ENCODE peak calls at places on chromosomes 1 and 21, in ten cellular contexts. One of them, this sample, is unnamed.

GRCh38 chr1:172657586-172657985 is 1.3 kb upstream of the FASLG start:
- DNase-seq in tibial nerve: no peak
- DNase-seq in transverse colon: no peak
- DNase-seq in stomach: no peak
- DNase-seq in A549: no peak
- DNase-seq in H1: no peak
- DNase-seq in K562: no peak
- DNase-seq in ovary: no peak
- DNase-seq in sigmoid colon: no peak
- DNase-seq in esophagus muscularis mucosa: no peak
- DNase-seq in this sample: no peak

GRCh38 chr1:234845097-234845660 is 235.2 kb upstream of the IRF2BP2 start:
- DNase-seq in K562: no peak
- DNase-seq in A549: no peak
- DNase-seq in H1: no peak
- DNase-seq in transverse colon: no peak
- DNase-seq in stomach: no peak
- DNase-seq in esophagus muscularis mucosa: no peak
- DNase-seq in sigmoid colon: no peak
- DNase-seq in ovary: no peak
- DNase-seq in tibial nerve: no peak
- DNase-seq in this sample: no peak

GRCh38 chr1:84698718-84699117 is 8.5 kb upstream of the SSX2IP start:
- DNase-seq in H1: no peak
- DNase-seq in transverse colon: no peak
- DNase-seq in tibial nerve: no peak
- DNase-seq in stomach: no peak
- DNase-seq in ovary: no peak
- DNase-seq in A549: peak
- DNase-seq in sigmoid colon: no peak
- DNase-seq in esophagus muscularis mucosa: no peak
- DNase-seq in K562: peak
- DNase-seq in this sample: no peak

GRCh38 chr1:24566266-24566867 is 10.5 kb downstream of the NCMAP start:
- DNase-seq in transverse colon: no peak
- DNase-seq in ovary: no peak
- DNase-seq in sigmoid colon: no peak
- DNase-seq in tibial nerve: no peak
- DNase-seq in stomach: no peak
- DNase-seq in H1: no peak
- DNase-seq in esophagus muscularis mucosa: no peak
- DNase-seq in K562: no peak
- DNase-seq in A549: no peak
- DNase-seq in this sample: no peak

GRCh38 chr1:106699436-106699835 is 357.0 kb upstream of the PRMT6 start:
- DNase-seq in tibial nerve: no peak
- DNase-seq in A549: no peak
- DNase-seq in K562: no peak
- DNase-seq in sigmoid colon: no peak
- DNase-seq in H1: no peak
- DNase-seq in esophagus muscularis mucosa: no peak
- DNase-seq in transverse colon: no peak
- DNase-seq in stomach: no peak
- DNase-seq in ovary: no peak
- DNase-seq in this sample: no peak

GRCh38 chr1:147168626-147169058 is 3.6 kb downstream of the PRKAB2 start:
- DNase-seq in H1: no peak
- DNase-seq in K562: no peak
- DNase-seq in A549: no peak
- DNase-seq in sigmoid colon: no peak
- DNase-seq in transverse colon: peak
- DNase-seq in stomach: peak
- DNase-seq in tibial nerve: peak
- DNase-seq in esophagus muscularis mucosa: no peak
- DNase-seq in ovary: no peak
- DNase-seq in this sample: no peak

GRCh38 chr1:185477638-185478216 is 160.7 kb upstream of the IVNS1ABP start:
- DNase-seq in esophagus muscularis mucosa: no peak
- DNase-seq in stomach: peak
- DNase-seq in K562: no peak
- DNase-seq in ovary: no peak
- DNase-seq in tibial nerve: peak
- DNase-seq in sigmoid colon: no peak
- DNase-seq in A549: no peak
- DNase-seq in transverse colon: peak
- DNase-seq in H1: no peak
- DNase-seq in this sample: no peak

GRCh38 chr1:5514519-5515183 is 477.6 kb downstream of the NPHP4 start:
- DNase-seq in tibial nerve: peak
- DNase-seq in stomach: peak
- DNase-seq in ovary: peak
- DNase-seq in esophagus muscularis mucosa: no peak
- DNase-seq in K562: peak
- DNase-seq in sigmoid colon: no peak
- DNase-seq in A549: peak
- DNase-seq in transverse colon: peak
- DNase-seq in H1: peak
- DNase-seq in this sample: no peak

GRCh38 chr1:26965213-26965612 is 4.9 kb upstream of the KDF1 start:
- DNase-seq in K562: no peak
- DNase-seq in transverse colon: no peak
- DNase-seq in stomach: no peak
- DNase-seq in esophagus muscularis mucosa: no peak
- DNase-seq in sigmoid colon: no peak
- DNase-seq in A549: no peak
- DNase-seq in tibial nerve: no peak
- DNase-seq in H1: no peak
- DNase-seq in ovary: no peak
- DNase-seq in this sample: no peak

GRCh38 chr1:42142894-42143675 is 10.1 kb upstream of the GUCA2B start:
- DNase-seq in stomach: no peak
- DNase-seq in ovary: no peak
- DNase-seq in K562: no peak
- DNase-seq in sigmoid colon: no peak
- DNase-seq in transverse colon: no peak
- DNase-seq in A549: no peak
- DNase-seq in tibial nerve: no peak
- DNase-seq in esophagus muscularis mucosa: no peak
- DNase-seq in H1: peak
- DNase-seq in this sample: no peak

GRCh38 chr1:180252638-180253536 is 22.8 kb downstream of the LHX4 start:
- DNase-seq in transverse colon: peak
- DNase-seq in A549: peak
- DNase-seq in sigmoid colon: peak
- DNase-seq in esophagus muscularis mucosa: no peak
- DNase-seq in H1: peak
- DNase-seq in K562: peak
- DNase-seq in tibial nerve: peak
- DNase-seq in ovary: no peak
- DNase-seq in stomach: peak
- DNase-seq in this sample: no peak

GRCh38 chr1:180250499-180250770 is 20.4 kb downstream of the LHX4 start:
- DNase-seq in H1: no peak
- DNase-seq in esophagus muscularis mucosa: no peak
- DNase-seq in ovary: no peak
- DNase-seq in A549: no peak
- DNase-seq in K562: no peak
- DNase-seq in sigmoid colon: no peak
- DNase-seq in transverse colon: no peak
- DNase-seq in tibial nerve: no peak
- DNase-seq in stomach: no peak
- DNase-seq in this sample: no peak

GRCh38 chr1:180250883-180251509 is 20.9 kb downstream of the LHX4 start:
- DNase-seq in stomach: no peak
- DNase-seq in ovary: no peak
- DNase-seq in sigmoid colon: peak
- DNase-seq in transverse colon: no peak
- DNase-seq in esophagus muscularis mucosa: no peak
- DNase-seq in tibial nerve: no peak
- DNase-seq in A549: no peak
- DNase-seq in H1: no peak
- DNase-seq in K562: no peak
- DNase-seq in this sample: no peak

GRCh38 chr1:180249725-180250498 is 19.8 kb downstream of the LHX4 start:
- DNase-seq in transverse colon: no peak
- DNase-seq in sigmoid colon: peak
- DNase-seq in ovary: no peak
- DNase-seq in H1: no peak
- DNase-seq in A549: no peak
- DNase-seq in tibial nerve: no peak
- DNase-seq in esophagus muscularis mucosa: no peak
- DNase-seq in stomach: no peak
- DNase-seq in K562: no peak
- DNase-seq in this sample: no peak

GRCh38 chr1:180251526-180252305 is 21.7 kb downstream of the LHX4 start:
- DNase-seq in stomach: no peak
- DNase-seq in K562: no peak
- DNase-seq in tibial nerve: no peak
- DNase-seq in esophagus muscularis mucosa: no peak
- DNase-seq in ovary: no peak
- DNase-seq in A549: no peak
- DNase-seq in sigmoid colon: peak
- DNase-seq in H1: no peak
- DNase-seq in transverse colon: no peak
- DNase-seq in this sample: no peak
- TF ChIP-seq EP300 in stomach: no peak
- TF ChIP-seq EP300 in K562: no peak
- TF ChIP-seq EP300 in tibial nerve: no peak
- TF ChIP-seq EP300 in esophagus muscularis mucosa: no peak
- TF ChIP-seq EP300 in ovary: no peak
- TF ChIP-seq EP300 in A549: no peak
- TF ChIP-seq EP300 in sigmoid colon: no peak
- TF ChIP-seq EP300 in H1: no peak
- TF ChIP-seq EP300 in transverse colon: no peak
- TF ChIP-seq EP300 in this sample: no peak

GRCh38 chr21:42670884-42671283 is 17.5 kb downstream of the PDE9A start:
- DNase-seq in transverse colon: no peak
- DNase-seq in sigmoid colon: no peak
- DNase-seq in K562: no peak
- DNase-seq in H1: no peak
- DNase-seq in esophagus muscularis mucosa: no peak
- DNase-seq in A549: no peak
- DNase-seq in tibial nerve: no peak
- DNase-seq in stomach: no peak
- DNase-seq in ovary: no peak
- DNase-seq in this sample: no peak
- H3K27ac ChIP-seq in transverse colon: no peak
- H3K27ac ChIP-seq in sigmoid colon: peak
- H3K27ac ChIP-seq in K562: no peak
- H3K27ac ChIP-seq in H1: no peak
- H3K27ac ChIP-seq in esophagus muscularis mucosa: no peak
- H3K27ac ChIP-seq in A549: no peak
- H3K27ac ChIP-seq in tibial nerve: no peak
- H3K27ac ChIP-seq in stomach: no peak
- H3K27ac ChIP-seq in ovary: no peak
- H3K27ac ChIP-seq in this sample: no peak

GRCh38 chr1:7613851-7614205 is 157.3 kb upstream of the VAMP3 start:
- DNase-seq in H1: no peak
- DNase-seq in esophagus muscularis mucosa: no peak
- DNase-seq in stomach: no peak
- DNase-seq in transverse colon: no peak
- DNase-seq in ovary: no peak
- DNase-seq in A549: no peak
- DNase-seq in sigmoid colon: peak
- DNase-seq in tibial nerve: no peak
- DNase-seq in K562: no peak
- DNase-seq in this sample: no peak
- TF ChIP-seq CTCF in H1: no peak
- TF ChIP-seq CTCF in esophagus muscularis mucosa: no peak
- TF ChIP-seq CTCF in stomach: no peak
- TF ChIP-seq CTCF in transverse colon: no peak
- TF ChIP-seq CTCF in ovary: no peak
- TF ChIP-seq CTCF in A549: no peak
- TF ChIP-seq CTCF in sigmoid colon: no peak
- TF ChIP-seq CTCF in tibial nerve: no peak
- TF ChIP-seq CTCF in K562: no peak
- TF ChIP-seq CTCF in this sample: no peak

DNA sequence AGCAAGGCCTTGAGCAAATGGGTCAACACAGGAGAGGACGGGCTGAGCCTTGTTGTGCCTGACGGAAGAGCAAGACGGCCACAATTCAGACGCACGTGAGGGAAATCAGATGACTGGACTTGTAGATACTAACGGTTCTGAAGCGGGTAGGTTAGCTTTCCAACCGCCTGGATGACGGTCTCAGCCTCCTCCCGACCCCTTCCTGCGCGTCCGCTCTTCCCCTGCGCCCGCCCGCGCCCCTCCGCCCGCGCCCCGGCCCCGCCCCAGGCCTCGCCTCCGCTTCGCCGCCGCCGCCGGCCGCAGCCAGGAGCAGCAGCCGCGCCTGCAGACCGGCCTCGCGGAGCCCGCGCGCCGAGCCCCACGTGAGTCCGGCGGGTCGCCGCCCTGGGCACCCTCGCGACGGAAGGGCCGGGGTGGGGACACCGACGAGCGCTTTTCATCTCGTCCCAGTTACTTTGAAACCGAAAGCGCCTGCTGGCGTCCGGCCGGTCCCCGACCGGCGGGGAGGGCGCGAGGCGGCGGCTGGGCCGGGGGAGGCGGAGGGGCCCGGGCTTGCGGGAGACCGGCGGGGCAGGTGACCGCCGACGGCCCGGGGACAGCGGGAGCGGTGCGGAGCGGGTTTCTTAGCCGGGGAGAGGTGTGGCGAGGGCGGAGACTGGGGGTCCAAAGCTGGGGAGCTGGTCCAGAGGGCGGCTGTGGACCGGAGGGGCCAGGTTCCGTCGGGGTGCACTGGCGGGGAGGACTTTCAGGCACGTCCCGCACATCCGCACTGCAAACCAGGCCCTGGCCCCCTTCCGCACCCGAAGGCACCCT is at the start of gene TRAF5:
- DNase-seq in K562: peak
- DNase-seq in sigmoid colon: peak
- DNase-seq in tibial nerve: peak
- DNase-seq in esophagus muscularis mucosa: no peak
- DNase-seq in H1: peak
- DNase-seq in transverse colon: peak
- DNase-seq in ovary: peak
- DNase-seq in A549: peak
- DNase-seq in stomach: peak
- DNase-seq in this sample: no peak
- TF ChIP-seq EP300 in K562: no peak
- TF ChIP-seq EP300 in sigmoid colon: no peak
- TF ChIP-seq EP300 in tibial nerve: no peak
- TF ChIP-seq EP300 in esophagus muscularis mucosa: no peak
- TF ChIP-seq EP300 in H1: no peak
- TF ChIP-seq EP300 in transverse colon: no peak
- TF ChIP-seq EP300 in ovary: no peak
- TF ChIP-seq EP300 in A549: no peak
- TF ChIP-seq EP300 in stomach: no peak
- TF ChIP-seq EP300 in this sample: no peak

GRCh38 chr1:44238651-44239050 is 25.4 kb downstream of the DMAP1 start:
- DNase-seq in A549: no peak
- DNase-seq in esophagus muscularis mucosa: no peak
- DNase-seq in K562: no peak
- DNase-seq in sigmoid colon: no peak
- DNase-seq in H1: no peak
- DNase-seq in tibial nerve: no peak
- DNase-seq in ovary: no peak
- DNase-seq in stomach: no peak
- DNase-seq in transverse colon: no peak
- DNase-seq in this sample: no peak
- H3K27ac ChIP-seq in A549: no peak
- H3K27ac ChIP-seq in esophagus muscularis mucosa: peak
- H3K27ac ChIP-seq in K562: no peak
- H3K27ac ChIP-seq in sigmoid colon: peak
- H3K27ac ChIP-seq in H1: no peak
- H3K27ac ChIP-seq in tibial nerve: peak
- H3K27ac ChIP-seq in ovary: no peak
- H3K27ac ChIP-seq in stomach: peak
- H3K27ac ChIP-seq in transverse colon: peak
- H3K27ac ChIP-seq in this sample: peak

This sample was measured in suprapubic skin.